ENCODE peak calls at places on chromosomes 2 and 18, in five cellular contexts. E, B, F, O and P are unnamed samples.

GRCh38 chr18:3040183-3040582 is 27.2 kb upstream of the LPIN2 start:
- DNase-seq in E (no peak), B (no peak), F (no peak), O (no peak), P (no peak)

GRCh38 chr2:8134105-8134903 is 547.6 kb upstream of the ID2 start:
- DNase-seq in E (no peak), B (no peak), F (no peak), O (no peak), P (peak)

GRCh38 chr2:53509827-53510785 is 257.5 kb upstream of the CHAC2 start:
- DNase-seq in E (peak), B (no peak), F (no peak), O (no peak), P (no peak)

GRCh38 chr2:232362174-232362913 is 16.2 kb upstream of the ALPP start:
- DNase-seq in E (no peak), B (no peak), F (no peak), O (no peak), P (no peak)

GRCh38 chr18:34942276-34942675 is 98.9 kb upstream of the MAPRE2 start:
- DNase-seq in E (no peak), B (peak), F (no peak), O (no peak), P (no peak)

GRCh38 chr18:52288403-52289004 is 51.5 kb upstream of the DCC start:
- DNase-seq in E (peak), B (no peak), F (no peak), O (no peak), P (peak)

GRCh38 chr2:189363559-189363958 is 77.7 kb upstream of the WDR75 start:
- DNase-seq in E (no peak), B (no peak), F (no peak), O (no peak), P (no peak)

GRCh38 chr2:31258351-31258750 is 24.4 kb downstream of the EHD3 start:
- DNase-seq in E (no peak), B (no peak), F (no peak), O (no peak), P (no peak)

GRCh38 chr2:163735692-163736432 is at the start of gene FIGN:
- DNase-seq in E (peak), B (peak), F (no peak), O (peak), P (peak)

GRCh38 chr2:62789918-62790317 is 84.4 kb downstream of the EHBP1 start:
- DNase-seq in E (no peak), B (no peak), F (no peak), O (no peak), P (no peak)

GRCh38 chr18:53991202-53991601 is 233.3 kb downstream of the MBD2 start:
- DNase-seq in E (no peak), B (no peak), F (no peak), O (no peak), P (no peak)

GRCh38 chr18:2089416-2089815 is 481.9 kb downstream of the METTL4 start:
- DNase-seq in E (no peak), B (no peak), F (no peak), O (no peak), P (no peak)

GRCh38 chr2:20599001-20599600 is 51.8 kb downstream of the HS1BP3 start:
- DNase-seq in E (peak), B (no peak), F (no peak), O (no peak), P (peak)

GRCh38 chr2:67982956-67983355 is 79.8 kb downstream of the C1D start:
- DNase-seq in E (no peak), B (no peak), F (no peak), O (no peak), P (no peak)

GRCh38 chr2:50636462-50636861 is 395.5 kb downstream of the NRXN1 start:
- DNase-seq in E (no peak), B (no peak), F (no peak), O (no peak), P (no peak)

GRCh38 chr2:159903404-159904126 is 105.6 kb upstream of the CD302 start:
- DNase-seq in E (no peak), B (no peak), F (no peak), O (no peak), P (no peak)

GRCh38 chr2:48873676-48874075 is 118.2 kb upstream of the LHCGR start:
- DNase-seq in E (no peak), B (no peak), F (no peak), O (no peak), P (no peak)

GRCh38 chr2:240127911-240128607 is 8.0 kb downstream of the COPS9 start:
- DNase-seq in E (no peak), B (no peak), F (no peak), O (no peak), P (no peak)

GRCh38 chr2:71614976-71615768 is 161.8 kb downstream of the DYSF start:
- DNase-seq in E (no peak), B (peak), F (no peak), O (peak), P (no peak)

GRCh38 chr2:84894758-84895520 is 10.5 kb upstream of the TMSB10 start:
- DNase-seq in E (no peak), B (no peak), F (no peak), O (no peak), P (peak)

GRCh38 chr18:78242796-78243195 is 736.8 kb upstream of the SALL3 start:
- DNase-seq in E (no peak), B (no peak), F (no peak), O (no peak), P (no peak)

GRCh38 chr18:76875390-76876330 is 53.3 kb downstream of the ZNF236 start:
- DNase-seq in E (peak), B (no peak), F (peak), O (peak), P (no peak)

GRCh38 chr18:62400916-62401315 is 75.8 kb downstream of the TNFRSF11A start:
- DNase-seq in E (no peak), B (no peak), F (no peak), O (no peak), P (no peak)

GRCh38 chr2:216066255-216066654 is 15.4 kb downstream of the PECR start:
- DNase-seq in E (no peak), B (no peak), F (no peak), O (no peak), P (no peak)

GRCh38 chr2:131023758-131024157 is 69.5 kb downstream of the FAM168B start:
- DNase-seq in E (no peak), B (no peak), F (no peak), O (no peak), P (no peak)

GRCh38 chr2:240121190-240121589 is 14.9 kb downstream of the COPS9 start:
- DNase-seq in E (no peak), B (no peak), F (no peak), O (no peak), P (no peak)

GRCh38 chr2:109611467-109612095 is 2.2 kb downstream of the SEPTIN10 start:
- DNase-seq in E (no peak), B (no peak), F (no peak), O (no peak), P (peak)

GRCh38 chr2:121489284-121489683 is 41.4 kb upstream of the RNU4ATAC start:
- DNase-seq in E (no peak), B (no peak), F (no peak), O (peak), P (peak)

GRCh38 chr2:106165064-106165463 is 29.0 kb downstream of the UXS1 start:
- DNase-seq in E (no peak), B (no peak), F (peak), O (no peak), P (no peak)

GRCh38 chr2:235140801-235141081 is 188.9 kb downstream of the SH3BP4 start:
- DNase-seq in E (no peak), B (no peak), F (no peak), O (no peak), P (no peak)

GRCh38 chr2:151437630-151438029 is 27.9 kb downstream of the RIF1 start:
- DNase-seq in E (no peak), B (no peak), F (no peak), O (no peak), P (no peak)

GRCh38 chr2:58734365-58734764 is 493.2 kb upstream of the FANCL start:
- DNase-seq in E (no peak), B (no peak), F (no peak), O (no peak), P (no peak)

GRCh38 chr2:10497797-10498251 is 49.7 kb upstream of the ODC1 start:
- DNase-seq in E (no peak), B (no peak), F (no peak), O (peak), P (peak)